ENCODE peak calls at places on chromosome 2, in five cellular contexts. Y, F, C, D and O are unnamed samples.

GRCh38 chr2:143513081-143513480 is 383.9 kb downstream of the ARHGAP15 start:
- DNase-seq in Y (peak; percentile 66), D (peak; percentile 43), F (no peak), C (no peak), O (no peak)

GRCh38 chr2:32356735-32357544 is at the start of gene BIRC6:
- DNase-seq in Y (peak; percentile 98), C (peak; percentile 66), F (peak; percentile 95), D (peak; percentile 96), O (peak; percentile 88)

GRCh38 chr2:127174176-127174575 is 45.9 kb downstream of the CYP27C1 start:
- DNase-seq in C (no peak), F (no peak), Y (peak; percentile 46), D (peak; percentile 43), O (no peak)

GRCh38 chr2:84796798-84797197 is 84.1 kb downstream of the TRABD2A start:
- DNase-seq in D (no peak), C (no peak), F (no peak), Y (no peak), O (no peak)

GRCh38 chr2:75076088-75076487 is 117.6 kb downstream of the POLE4 start:
- DNase-seq in D (no peak), F (no peak), Y (no peak), C (no peak), O (no peak)

GRCh38 chr2:224408676-224409075 is 6.8 kb upstream of the FAM124B start:
- DNase-seq in C (no peak), F (no peak), D (no peak), Y (no peak), O (no peak)

GRCh38 chr2:233414777-233415570 is 60.7 kb downstream of the DGKD start:
- DNase-seq in F (peak; percentile 38), C (no peak), Y (peak; percentile 74), D (no peak), O (no peak)

GRCh38 chr2:123840016-123840415 is 185.1 kb upstream of the CNTNAP5 start:
- DNase-seq in F (no peak), D (no peak), Y (no peak), C (no peak), O (no peak)

GRCh38 chr2:85744771-85745601 is 8.8 kb upstream of the ATOH8 start:
- DNase-seq in D (no peak), F (no peak), Y (peak; percentile 69), C (peak; percentile 92), O (no peak)